ENCODE peak calls at places on chromosomes 4 and X, in four cellular contexts. I, L, J and F are unnamed samples.

GRCh38 chr4:39514888-39515401 is 12.3 kb downstream of the UGDH start:
- DNase-seq in J (no peak), I (peak), L (no peak), F (no peak)

GRCh38 chr4:954211-955020 is 19.0 kb downstream of the DGKQ start:
- DNase-seq in I (no peak), J (no peak), L (no peak), F (peak)

GRCh38 chr4:56768772-56769171 is 52.7 kb downstream of the SPINK2 start:
- DNase-seq in J (no peak), L (peak), I (no peak), F (no peak)

GRCh38 chr4:169677150-169677732 is 56.9 kb downstream of the CLCN3 start:
- DNase-seq in J (no peak), I (no peak), L (no peak), F (no peak)

GRCh38 chr4:139779653-139780052 is 114.0 kb downstream of the MGST2 start:
- DNase-seq in L (no peak), J (no peak), I (no peak), F (no peak)

GRCh38 chr4:99998062-99998880 is 48.2 kb upstream of the H2AZ1 start:
- DNase-seq in L (peak), J (peak), I (peak), F (no peak)

GRCh38 chr4:53847935-53848334 is 216.5 kb downstream of the CHIC2 start:
- DNase-seq in L (no peak), I (no peak), J (no peak), F (no peak)

GRCh38 chr4:4424499-4425115 is 37.7 kb downstream of the NSG1 start:
- DNase-seq in I (no peak), L (no peak), J (no peak), F (no peak)

GRCh38 chr4:100042235-100042634 is 92.2 kb upstream of the H2AZ1 start:
- DNase-seq in J (no peak), L (no peak), I (no peak), F (no peak)

GRCh38 chrX:139803224-139803623 is 95.3 kb upstream of the MCF2 start:
- DNase-seq in I (no peak), J (no peak), L (no peak), F (no peak)

GRCh38 chr4:150580244-150580643 is 1.7 kb upstream of the MAB21L2 start:
- DNase-seq in L (peak), I (no peak), J (no peak), F (no peak)

GRCh38 chr4:177907736-177908424 is 465.6 kb upstream of the AGA start:
- DNase-seq in L (peak), I (no peak), J (no peak), F (no peak)

GRCh38 chr4:53128959-53129358 is 236.9 kb downstream of the SCFD2 start:
- DNase-seq in J (no peak), I (no peak), L (no peak), F (no peak)

GRCh38 chr4:150931796-150932195 is 83.3 kb downstream of the LRBA start:
- DNase-seq in I (no peak), L (no peak), J (no peak), F (no peak)

GRCh38 chr4:61309616-61310015 is 109.5 kb downstream of the ADGRL3 start:
- DNase-seq in I (no peak), J (peak), L (no peak), F (no peak)

GRCh38 chr4:47031011-47031678 is at the start of gene GABRB1:
- DNase-seq in J (peak), I (peak), L (peak), F (peak)

GRCh38 chr4:173752610-173753009 is 222.6 kb upstream of the HAND2 start:
- DNase-seq in L (peak), I (no peak), J (no peak), F (no peak)

GRCh38 chrX:115330498-115331138 is 41.1 kb downstream of the LUZP4 start:
- DNase-seq in J (peak), L (peak), I (peak), F (no peak)

GRCh38 chr4:42568610-42569207 is 88.2 kb downstream of the ATP8A1 start:
- DNase-seq in I (peak), J (peak), L (peak), F (no peak)

GRCh38 chr4:183721207-183722081 is 62.4 kb downstream of the TRAPPC11 start:
- DNase-seq in J (peak), L (peak), I (no peak), F (peak)

GRCh38 chr4:121070274-121070673 is 2.1 kb downstream of the NDNF start:
- DNase-seq in I (no peak), L (peak), J (no peak), F (no peak)

GRCh38 chrX:75582511-75582910 is 59.7 kb upstream of the ZDHHC15 start:
- DNase-seq in I (no peak), J (no peak), L (no peak), F (no peak)

GRCh38 chrX:9786839-9787635 is 808 bp downstream of the SHROOM2 start:
- DNase-seq in I (no peak), L (peak), J (no peak), F (no peak)

GRCh38 chr4:157804986-157805385 is 367.8 kb downstream of the GASK1B start:
- DNase-seq in J (peak), L (peak), I (no peak), F (no peak)

GRCh38 chr4:67883463-67883862 is 339 bp downstream of the TMPRSS11D start:
- DNase-seq in L (no peak), I (no peak), J (no peak), F (no peak)

GRCh38 chrX:110175146-110175545 is 142.7 kb downstream of the AMMECR1 start:
- DNase-seq in L (no peak), J (no peak), I (no peak), F (no peak)

GRCh38 chr4:185467101-185467500 is 4.4 kb downstream of the CCDC110 start:
- DNase-seq in L (no peak), I (no peak), J (no peak), F (no peak)

GRCh38 chr4:14856076-14856926 is 146.0 kb upstream of the CPEB2 start:
- DNase-seq in I (peak), J (peak), L (no peak), F (peak)

GRCh38 chrX:39194673-39195072 is 393.4 kb downstream of the MID1IP1 start:
- DNase-seq in I (no peak), L (no peak), J (no peak), F (no peak)

GRCh38 chr4:182554736-182555135 is 311.5 kb downstream of the TENM3 start:
- DNase-seq in I (no peak), J (peak), L (no peak), F (no peak)
- H3K27ac ChIP-seq in I (no peak), J (peak), L (peak), F (no peak)

GRCh38 chr4:82624819-82625218 is 63.0 kb upstream of the TMEM150C start:
- DNase-seq in I (no peak), L (no peak), J (no peak), F (no peak)

GRCh38 chr4:82618321-82618720 is 56.5 kb upstream of the TMEM150C start:
- DNase-seq in L (no peak), J (peak), I (no peak), F (no peak)

GRCh38 chr4:82620126-82620525 is 58.3 kb upstream of the TMEM150C start:
- DNase-seq in J (no peak), I (no peak), L (no peak), F (no peak)

GRCh38 chr4:82623284-82623683 is 61.5 kb upstream of the TMEM150C start:
- DNase-seq in J (no peak), L (no peak), I (no peak), F (no peak)

GRCh38 chr4:82621212-82621611 is 59.4 kb upstream of the TMEM150C start:
- DNase-seq in L (no peak), I (no peak), J (no peak), F (no peak)
- H3K27ac ChIP-seq in L (no peak), I (no peak), J (no peak), F (no peak)

GRCh38 chr4:148059617-148060180 is 327.8 kb downstream of the ARHGAP10 start:
- DNase-seq in I (no peak), L (no peak), J (no peak), F (no peak)

GRCh38 chr4:148062301-148062950 is 330.5 kb downstream of the ARHGAP10 start:
- DNase-seq in I (no peak), J (no peak), L (no peak), F (no peak)

GRCh38 chr4:148061795-148062194 is 329.9 kb downstream of the ARHGAP10 start:
- DNase-seq in L (peak), J (no peak), I (no peak), F (no peak)

GRCh38 chr4:148060264-148061138 is 328.6 kb downstream of the ARHGAP10 start:
- DNase-seq in J (no peak), I (peak), L (no peak), F (no peak)

DNA sequence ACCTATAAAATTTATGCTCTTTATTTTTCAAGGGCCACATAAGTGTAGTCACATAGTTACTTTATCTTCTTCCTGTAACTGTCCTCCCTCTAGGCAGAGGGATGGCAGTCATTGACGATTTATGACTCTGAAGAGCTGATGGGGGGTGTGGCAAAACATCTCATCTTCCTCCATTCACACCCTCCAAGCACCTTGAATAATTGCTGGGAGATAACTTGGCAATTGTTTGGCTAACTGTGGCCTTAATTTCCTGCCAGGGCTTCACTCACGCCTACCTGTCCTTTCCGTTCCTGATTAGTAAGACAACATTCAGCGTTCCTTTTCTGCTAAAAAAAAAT is 329.2 kb downstream of the ARHGAP10 start:
- DNase-seq in J (no peak), L (no peak), I (no peak), F (no peak)
- H3K27ac ChIP-seq in J (no peak), L (no peak), I (no peak), F (no peak)

DNA sequence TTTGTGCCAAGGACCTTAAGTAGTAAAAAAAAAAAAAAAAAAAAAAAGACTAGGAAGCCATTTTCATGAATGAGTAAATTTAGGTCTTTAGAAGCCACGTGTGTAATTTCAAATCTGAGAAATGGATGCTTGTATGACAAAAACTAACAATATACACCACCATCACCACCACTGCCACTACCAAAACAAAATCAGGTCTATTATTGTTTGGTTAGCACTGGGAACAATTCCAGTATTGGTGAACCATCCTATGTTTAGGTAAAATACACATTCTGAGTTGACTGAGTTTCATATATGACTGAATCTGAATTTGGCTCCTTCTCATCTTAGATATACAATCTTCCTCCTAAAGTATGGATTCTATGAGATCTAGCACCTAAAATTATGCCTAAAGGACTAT is 8.8 kb upstream of the TMSB4X start:
- DNase-seq in J (no peak), I (no peak), L (no peak), F (no peak)
- H3K27ac ChIP-seq in J (no peak), I (no peak), L (no peak), F (no peak)

GRCh38 chr4:48575964-48576363 is 85.9 kb downstream of the ZAR1 start:
- DNase-seq in J (peak), I (no peak), L (no peak), F (no peak)

GRCh38 chr4:48578132-48578964 is 88.3 kb downstream of the ZAR1 start:
- DNase-seq in J (peak), I (peak), L (peak), F (peak)
- H3K27ac ChIP-seq in J (no peak), I (no peak), L (no peak), F (no peak)

DNA sequence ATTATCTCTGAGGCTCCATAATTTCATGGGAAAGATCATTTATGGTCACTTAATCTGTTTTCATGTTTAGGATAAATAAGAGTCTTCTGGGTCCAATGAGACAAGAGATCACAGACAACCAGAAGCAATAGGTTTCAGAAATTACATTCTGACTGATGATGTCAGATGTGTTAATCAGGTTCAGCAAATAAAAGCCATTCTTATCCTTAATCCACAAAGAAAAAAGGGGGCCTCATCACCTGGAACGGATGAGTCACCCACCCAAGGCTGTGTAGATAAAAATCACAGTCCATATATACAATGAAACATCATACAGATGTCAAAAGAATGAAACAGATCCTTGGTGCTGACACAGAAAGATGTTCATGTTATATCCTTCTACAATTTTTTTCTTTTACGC is 36.6 kb downstream of the SYTL4 start:
- DNase-seq in I (no peak), J (no peak), L (no peak), F (no peak)
- H3K27ac ChIP-seq in I (no peak), J (no peak), L (no peak), F (no peak)

DNA sequence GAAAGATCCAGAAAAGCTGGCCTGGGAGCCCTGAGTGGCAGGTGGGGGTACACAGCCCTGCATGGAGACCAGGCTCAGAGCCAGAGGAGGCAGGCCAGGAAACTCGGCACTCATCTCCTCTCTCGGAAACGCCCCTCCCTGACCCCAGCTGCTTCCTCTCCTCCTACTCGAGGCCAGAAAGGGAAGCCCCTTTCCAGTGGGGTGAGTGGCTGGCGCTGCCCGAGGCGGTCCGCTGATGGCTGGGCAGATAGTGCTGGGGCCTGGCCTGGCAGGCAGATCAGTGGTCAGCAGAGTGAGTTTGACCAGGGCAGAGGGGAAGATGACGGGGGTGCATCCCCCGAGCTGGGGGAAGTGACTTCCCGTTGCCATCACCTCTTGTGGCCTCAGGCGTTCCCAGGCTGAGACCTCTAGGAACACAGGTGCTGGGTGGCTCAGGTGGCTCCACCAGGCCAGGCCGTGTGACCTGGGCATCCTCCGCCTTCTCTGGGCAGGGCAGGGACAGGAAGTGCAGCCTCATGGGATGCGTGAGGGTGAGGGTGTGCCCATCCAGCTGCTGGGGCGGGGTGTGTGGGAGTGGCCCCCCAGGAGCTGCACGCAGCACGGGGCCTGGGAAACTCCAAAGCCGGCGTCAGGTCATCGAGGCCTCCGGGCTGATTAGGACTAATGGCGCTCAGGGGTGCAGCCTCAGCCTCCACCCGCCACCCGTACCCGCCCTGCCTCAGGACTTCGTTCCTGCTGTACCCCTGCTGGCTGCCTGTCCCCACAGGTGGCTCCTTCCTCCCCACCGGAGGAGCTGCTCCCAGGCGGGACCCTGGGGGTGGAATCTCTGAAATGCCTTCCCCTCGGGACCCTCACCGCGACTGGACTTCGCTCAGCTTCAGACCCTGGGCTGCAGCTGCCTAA is 5.8 kb downstream of the SH3BP2 start:
- DNase-seq in I (no peak), J (no peak), L (no peak), F (peak)
- H3K27ac ChIP-seq in I (peak), J (no peak), L (peak), F (peak)

GRCh38 chr4:88456757-88457306 is at the start of gene HERC5:
- DNase-seq in I (peak), J (peak), L (peak), F (peak)
- H3K27ac ChIP-seq in I (peak), J (no peak), L (peak), F (peak)

GRCh38 chr4:153541426-153542096 is 75.4 kb downstream of the TMEM131L start:
- DNase-seq in L (no peak), I (no peak), J (peak), F (no peak)
- H3K27ac ChIP-seq in L (peak), I (no peak), J (peak), F (no peak)